ENCODE peak calls at places on chromosomes 12 and 14, in nine cellular contexts. One of them, this sample, is unnamed.

GRCh38 chr12:46153267-46153872 is 115.5 kb downstream of the SLC38A1 start:
- DNase-seq in neural progenitor cell: peak
- DNase-seq in AG04450: no peak
- DNase-seq in foreskin keratinocyte: no peak
- DNase-seq in uterus: no peak
- DNase-seq in esophagus squamous epithelium: no peak
- DNase-seq in hepatocyte: peak
- DNase-seq in psoas muscle: no peak
- DNase-seq in endodermal cell: no peak
- DNase-seq in this sample: peak

GRCh38 chr12:132084681-132085635 is 59.2 kb downstream of the DDX51 start:
- DNase-seq in neural progenitor cell: peak
- DNase-seq in AG04450: no peak
- DNase-seq in foreskin keratinocyte: peak
- DNase-seq in uterus: peak
- DNase-seq in esophagus squamous epithelium: no peak
- DNase-seq in hepatocyte: peak
- DNase-seq in psoas muscle: peak
- DNase-seq in endodermal cell: peak
- DNase-seq in this sample: peak

GRCh38 chr12:127537070-127537469 is 729.9 kb upstream of the TMEM132C start:
- DNase-seq in neural progenitor cell: no peak
- DNase-seq in AG04450: no peak
- DNase-seq in foreskin keratinocyte: no peak
- DNase-seq in uterus: no peak
- DNase-seq in esophagus squamous epithelium: no peak
- DNase-seq in hepatocyte: no peak
- DNase-seq in psoas muscle: no peak
- DNase-seq in endodermal cell: no peak
- DNase-seq in this sample: no peak

GRCh38 chr14:88792572-88793258 is at the start of gene EML5:
- DNase-seq in neural progenitor cell: peak
- DNase-seq in AG04450: peak
- DNase-seq in foreskin keratinocyte: peak
- DNase-seq in uterus: peak
- DNase-seq in esophagus squamous epithelium: peak
- DNase-seq in hepatocyte: peak
- DNase-seq in psoas muscle: peak
- DNase-seq in endodermal cell: peak
- DNase-seq in this sample: peak

GRCh38 chr14:90642239-90642717 is 174.0 kb downstream of the TTC7B start:
- DNase-seq in neural progenitor cell: peak
- DNase-seq in AG04450: no peak
- DNase-seq in foreskin keratinocyte: no peak
- DNase-seq in uterus: no peak
- DNase-seq in esophagus squamous epithelium: no peak
- DNase-seq in hepatocyte: peak
- DNase-seq in psoas muscle: no peak
- DNase-seq in endodermal cell: peak
- DNase-seq in this sample: no peak

GRCh38 chr12:112046003-112046402 is 32.8 kb downstream of the ERP29 start:
- DNase-seq in neural progenitor cell: no peak
- DNase-seq in AG04450: no peak
- DNase-seq in foreskin keratinocyte: no peak
- DNase-seq in uterus: no peak
- DNase-seq in esophagus squamous epithelium: no peak
- DNase-seq in hepatocyte: no peak
- DNase-seq in psoas muscle: no peak
- DNase-seq in endodermal cell: no peak
- DNase-seq in this sample: no peak

GRCh38 chr12:113136128-113136989 is 798 bp upstream of the RASAL1 start:
- DNase-seq in neural progenitor cell: no peak
- DNase-seq in AG04450: no peak
- DNase-seq in foreskin keratinocyte: no peak
- DNase-seq in uterus: no peak
- DNase-seq in esophagus squamous epithelium: no peak
- DNase-seq in hepatocyte: no peak
- DNase-seq in psoas muscle: no peak
- DNase-seq in endodermal cell: peak
- DNase-seq in this sample: no peak

GRCh38 chr12:119134673-119135072 is 44.1 kb upstream of the HSPB8 start:
- DNase-seq in neural progenitor cell: no peak
- DNase-seq in AG04450: no peak
- DNase-seq in foreskin keratinocyte: no peak
- DNase-seq in uterus: no peak
- DNase-seq in esophagus squamous epithelium: no peak
- DNase-seq in hepatocyte: no peak
- DNase-seq in psoas muscle: no peak
- DNase-seq in endodermal cell: no peak
- DNase-seq in this sample: no peak

GRCh38 chr14:105281354-105282097 is 19.3 kb downstream of the BRF1 start:
- DNase-seq in neural progenitor cell: peak
- DNase-seq in AG04450: peak
- DNase-seq in foreskin keratinocyte: peak
- DNase-seq in uterus: no peak
- DNase-seq in esophagus squamous epithelium: no peak
- DNase-seq in hepatocyte: peak
- DNase-seq in psoas muscle: no peak
- DNase-seq in endodermal cell: peak
- DNase-seq in this sample: peak

GRCh38 chr14:51979399-51979709 is 10.0 kb upstream of the RTRAF start:
- DNase-seq in neural progenitor cell: no peak
- DNase-seq in AG04450: no peak
- DNase-seq in foreskin keratinocyte: no peak
- DNase-seq in uterus: no peak
- DNase-seq in esophagus squamous epithelium: no peak
- DNase-seq in hepatocyte: no peak
- DNase-seq in psoas muscle: no peak
- DNase-seq in endodermal cell: no peak
- DNase-seq in this sample: no peak
- TF ChIP-seq CTCF in neural progenitor cell: no peak
- TF ChIP-seq CTCF in AG04450: no peak
- TF ChIP-seq CTCF in foreskin keratinocyte: no peak
- TF ChIP-seq CTCF in uterus: no peak
- TF ChIP-seq CTCF in esophagus squamous epithelium: no peak
- TF ChIP-seq CTCF in hepatocyte: no peak
- TF ChIP-seq CTCF in psoas muscle: no peak
- TF ChIP-seq CTCF in endodermal cell: peak
- TF ChIP-seq CTCF in this sample: peak

DNA sequence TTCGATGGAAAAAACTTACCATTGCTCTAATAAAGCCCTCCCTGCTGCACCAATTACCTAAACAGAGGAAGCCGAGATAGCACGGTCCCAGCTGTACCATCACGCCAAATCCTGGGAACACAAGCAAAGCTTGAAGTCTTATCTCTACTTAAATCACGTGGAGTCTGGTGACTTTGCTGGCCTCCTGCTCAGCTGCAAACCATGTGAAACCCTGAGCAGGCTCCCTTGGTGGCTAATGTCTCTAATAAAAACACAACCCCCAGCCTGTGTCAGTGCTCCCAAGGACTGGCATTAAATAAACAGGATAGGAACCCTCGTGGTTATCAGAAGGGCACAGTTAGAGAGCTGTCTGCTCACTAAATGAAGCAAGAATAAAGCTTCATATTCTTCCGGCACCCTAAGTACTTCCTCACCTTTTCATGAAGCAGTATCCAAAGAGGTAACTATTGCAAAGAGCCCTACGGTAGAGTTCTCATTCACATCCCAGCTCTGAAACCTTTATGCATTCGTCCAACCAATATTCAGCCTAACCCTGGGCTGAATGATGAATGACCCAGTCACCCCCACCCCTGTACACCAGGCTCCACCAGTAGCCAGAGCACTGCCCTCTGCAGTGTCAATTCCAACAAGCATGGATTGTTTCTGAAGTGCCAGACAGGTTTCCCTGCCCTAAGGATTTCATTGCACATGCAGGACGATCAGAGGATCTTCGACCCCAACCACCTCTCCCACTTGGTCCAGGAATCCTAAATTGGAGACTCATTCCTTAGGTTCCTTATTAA is 452.7 kb upstream of the TMPO start:
- DNase-seq in neural progenitor cell: no peak
- DNase-seq in AG04450: no peak
- DNase-seq in foreskin keratinocyte: no peak
- DNase-seq in uterus: no peak
- DNase-seq in esophagus squamous epithelium: no peak
- DNase-seq in hepatocyte: no peak
- DNase-seq in psoas muscle: no peak
- DNase-seq in endodermal cell: no peak
- DNase-seq in this sample: no peak
- H3K27ac ChIP-seq in neural progenitor cell: no peak
- H3K27ac ChIP-seq in AG04450: no peak
- H3K27ac ChIP-seq in foreskin keratinocyte: no peak
- H3K27ac ChIP-seq in uterus: no peak
- H3K27ac ChIP-seq in esophagus squamous epithelium: no peak
- H3K27ac ChIP-seq in hepatocyte: no peak
- H3K27ac ChIP-seq in psoas muscle: no peak
- H3K27ac ChIP-seq in endodermal cell: no peak
- H3K27ac ChIP-seq in this sample: no peak

GRCh38 chr12:1655225-1655788 is 26.3 kb downstream of the WNT5B start:
- DNase-seq in neural progenitor cell: no peak
- DNase-seq in AG04450: no peak
- DNase-seq in foreskin keratinocyte: peak
- DNase-seq in uterus: no peak
- DNase-seq in esophagus squamous epithelium: no peak
- DNase-seq in hepatocyte: no peak
- DNase-seq in psoas muscle: no peak
- DNase-seq in endodermal cell: peak
- DNase-seq in this sample: no peak
- TF ChIP-seq CTCF in neural progenitor cell: no peak
- TF ChIP-seq CTCF in AG04450: no peak
- TF ChIP-seq CTCF in foreskin keratinocyte: no peak
- TF ChIP-seq CTCF in uterus: no peak
- TF ChIP-seq CTCF in esophagus squamous epithelium: no peak
- TF ChIP-seq CTCF in hepatocyte: no peak
- TF ChIP-seq CTCF in psoas muscle: no peak
- TF ChIP-seq CTCF in endodermal cell: no peak
- TF ChIP-seq CTCF in this sample: no peak

GRCh38 chr14:106841701-106842100 is 1315.3 kb downstream of the TMEM121 start:
- DNase-seq in neural progenitor cell: no peak
- DNase-seq in AG04450: no peak
- DNase-seq in foreskin keratinocyte: peak
- DNase-seq in uterus: no peak
- DNase-seq in esophagus squamous epithelium: no peak
- DNase-seq in hepatocyte: no peak
- DNase-seq in psoas muscle: no peak
- DNase-seq in endodermal cell: no peak
- DNase-seq in this sample: peak

GRCh38 chr14:106842687-106843086 is 1316.3 kb downstream of the TMEM121 start:
- DNase-seq in neural progenitor cell: no peak
- DNase-seq in AG04450: no peak
- DNase-seq in foreskin keratinocyte: no peak
- DNase-seq in uterus: no peak
- DNase-seq in esophagus squamous epithelium: no peak
- DNase-seq in hepatocyte: no peak
- DNase-seq in psoas muscle: no peak
- DNase-seq in endodermal cell: no peak
- DNase-seq in this sample: no peak

GRCh38 chr14:106843951-106844483 is 1317.6 kb downstream of the TMEM121 start:
- DNase-seq in neural progenitor cell: no peak
- DNase-seq in AG04450: no peak
- DNase-seq in foreskin keratinocyte: no peak
- DNase-seq in uterus: no peak
- DNase-seq in esophagus squamous epithelium: no peak
- DNase-seq in hepatocyte: no peak
- DNase-seq in psoas muscle: no peak
- DNase-seq in endodermal cell: no peak
- DNase-seq in this sample: no peak

GRCh38 chr14:106844608-106845285 is 1318.4 kb downstream of the TMEM121 start:
- DNase-seq in neural progenitor cell: no peak
- DNase-seq in AG04450: no peak
- DNase-seq in foreskin keratinocyte: no peak
- DNase-seq in uterus: peak
- DNase-seq in esophagus squamous epithelium: no peak
- DNase-seq in hepatocyte: no peak
- DNase-seq in psoas muscle: peak
- DNase-seq in endodermal cell: no peak
- DNase-seq in this sample: no peak

GRCh38 chr14:106843376-106843775 is 1317.0 kb downstream of the TMEM121 start:
- DNase-seq in neural progenitor cell: no peak
- DNase-seq in AG04450: no peak
- DNase-seq in foreskin keratinocyte: no peak
- DNase-seq in uterus: no peak
- DNase-seq in esophagus squamous epithelium: no peak
- DNase-seq in hepatocyte: no peak
- DNase-seq in psoas muscle: no peak
- DNase-seq in endodermal cell: no peak
- DNase-seq in this sample: no peak
- H3K27ac ChIP-seq in neural progenitor cell: no peak
- H3K27ac ChIP-seq in AG04450: no peak
- H3K27ac ChIP-seq in foreskin keratinocyte: no peak
- H3K27ac ChIP-seq in uterus: peak
- H3K27ac ChIP-seq in esophagus squamous epithelium: no peak
- H3K27ac ChIP-seq in hepatocyte: no peak
- H3K27ac ChIP-seq in psoas muscle: peak
- H3K27ac ChIP-seq in endodermal cell: no peak
- H3K27ac ChIP-seq in this sample: no peak

DNA sequence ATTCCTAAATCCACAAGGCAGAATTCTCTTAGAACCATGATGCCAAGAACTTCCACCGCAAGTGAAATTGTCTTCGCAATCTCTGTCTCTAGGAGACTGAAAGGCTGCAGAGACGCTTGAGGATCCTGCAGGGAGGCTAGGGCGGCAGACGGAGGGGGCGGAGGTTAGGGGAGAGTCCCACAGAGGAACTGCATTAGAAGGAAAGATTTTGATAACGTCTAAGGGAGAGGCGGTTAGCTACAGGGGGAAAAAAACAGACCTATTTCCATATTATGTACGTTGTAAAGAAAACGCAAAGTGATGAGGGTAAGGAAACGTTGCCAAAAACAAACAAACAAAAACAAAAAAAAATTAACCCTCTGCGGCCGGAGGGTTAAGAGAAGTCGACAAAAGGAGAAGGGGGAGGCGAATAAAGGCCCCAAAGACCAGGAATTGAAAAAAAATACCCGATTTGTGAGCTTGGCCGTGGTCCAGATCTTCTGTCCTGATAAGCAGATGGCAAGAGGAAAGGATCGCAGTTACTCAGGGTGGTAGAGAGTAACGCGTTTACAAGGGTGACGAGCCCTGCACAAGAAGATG is 507 bp downstream of the KLHL28 start:
- DNase-seq in neural progenitor cell: peak
- DNase-seq in AG04450: peak
- DNase-seq in foreskin keratinocyte: peak
- DNase-seq in uterus: peak
- DNase-seq in esophagus squamous epithelium: no peak
- DNase-seq in hepatocyte: peak
- DNase-seq in psoas muscle: peak
- DNase-seq in endodermal cell: peak
- DNase-seq in this sample: peak
- TF ChIP-seq CTCF in neural progenitor cell: no peak
- TF ChIP-seq CTCF in AG04450: no peak
- TF ChIP-seq CTCF in foreskin keratinocyte: no peak
- TF ChIP-seq CTCF in uterus: no peak
- TF ChIP-seq CTCF in esophagus squamous epithelium: no peak
- TF ChIP-seq CTCF in hepatocyte: no peak
- TF ChIP-seq CTCF in psoas muscle: no peak
- TF ChIP-seq CTCF in endodermal cell: no peak
- TF ChIP-seq CTCF in this sample: no peak

GRCh38 chr14:76829650-76830421 is 3.6 kb downstream of the LRRC74A start:
- DNase-seq in neural progenitor cell: peak
- DNase-seq in AG04450: no peak
- DNase-seq in foreskin keratinocyte: no peak
- DNase-seq in uterus: no peak
- DNase-seq in esophagus squamous epithelium: no peak
- DNase-seq in hepatocyte: no peak
- DNase-seq in psoas muscle: peak
- DNase-seq in endodermal cell: no peak
- DNase-seq in this sample: no peak
- H3K27ac ChIP-seq in neural progenitor cell: no peak
- H3K27ac ChIP-seq in AG04450: no peak
- H3K27ac ChIP-seq in foreskin keratinocyte: no peak
- H3K27ac ChIP-seq in uterus: no peak
- H3K27ac ChIP-seq in esophagus squamous epithelium: no peak
- H3K27ac ChIP-seq in hepatocyte: no peak
- H3K27ac ChIP-seq in psoas muscle: peak
- H3K27ac ChIP-seq in endodermal cell: peak
- H3K27ac ChIP-seq in this sample: no peak

This sample was measured in RWPE1.